ENCODE peak calls at places on chromosomes 7 and 10, in nine cellular contexts. One of them, this sample, is unnamed.
A peak's percentile ranks its signal among the peaks of the same experiment; 100 is the strongest.

GRCh38 chr7:192035-192649 is at the start of gene FAM20C:
- DNase-seq in NCI-H1105 treated with DMSO at 0.1 percent for 48 hours: peak; percentile 47
- DNase-seq in left ventricle myocardium superior: peak; percentile 95
- DNase-seq in psoas muscle: peak; percentile 90
- DNase-seq in activated naive CD4-positive, alpha-beta T cell treated with Interleukin-2 at 50 U/mL for 16 hours: peak; percentile 42
- DNase-seq in nephron progenitor cell: peak; percentile 68
- DNase-seq in stimulated activated CD8-positive, alpha-beta memory T cell treated with anti-CD3 and anti-CD28 coated beads, Interleukin-12 subunit alpha, Interleukin-12 subunit beta, amount 100 ng/mL, for 4 hours: peak; percentile 15
- DNase-seq in EL: peak; percentile 79
- DNase-seq in stimulated activated CD4-positive, alpha-beta T cell treated with anti-CD3 and anti-CD28 coated beads, Interleukin-15, amount 100 ng/mL, for 24 hours: peak; percentile 68
- DNase-seq in this sample: peak; percentile 77

GRCh38 chr10:65931291-65932080 is 994.4 kb upstream of the LRRTM3 start:
- DNase-seq in NCI-H1105 treated with DMSO at 0.1 percent for 48 hours: no peak
- DNase-seq in left ventricle myocardium superior: no peak
- DNase-seq in psoas muscle: no peak
- DNase-seq in activated naive CD4-positive, alpha-beta T cell treated with Interleukin-2 at 50 U/mL for 16 hours: no peak
- DNase-seq in nephron progenitor cell: no peak
- DNase-seq in stimulated activated CD8-positive, alpha-beta memory T cell treated with anti-CD3 and anti-CD28 coated beads, Interleukin-12 subunit alpha, Interleukin-12 subunit beta, amount 100 ng/mL, for 4 hours: no peak
- DNase-seq in EL: no peak
- DNase-seq in stimulated activated CD4-positive, alpha-beta T cell treated with anti-CD3 and anti-CD28 coated beads, Interleukin-15, amount 100 ng/mL, for 24 hours: no peak
- DNase-seq in this sample: no peak

GRCh38 chr7:26664735-26665420 is 199.5 kb downstream of the SKAP2 start:
- DNase-seq in NCI-H1105 treated with DMSO at 0.1 percent for 48 hours: no peak
- DNase-seq in left ventricle myocardium superior: no peak
- DNase-seq in psoas muscle: no peak
- DNase-seq in activated naive CD4-positive, alpha-beta T cell treated with Interleukin-2 at 50 U/mL for 16 hours: peak; percentile 10
- DNase-seq in nephron progenitor cell: no peak
- DNase-seq in stimulated activated CD8-positive, alpha-beta memory T cell treated with anti-CD3 and anti-CD28 coated beads, Interleukin-12 subunit alpha, Interleukin-12 subunit beta, amount 100 ng/mL, for 4 hours: no peak
- DNase-seq in EL: peak; percentile 44
- DNase-seq in stimulated activated CD4-positive, alpha-beta T cell treated with anti-CD3 and anti-CD28 coated beads, Interleukin-15, amount 100 ng/mL, for 24 hours: peak; percentile 25
- DNase-seq in this sample: peak; percentile 64

GRCh38 chr7:127922661-127923060 is 108.6 kb downstream of the LRRC4 start:
- DNase-seq in NCI-H1105 treated with DMSO at 0.1 percent for 48 hours: no peak
- DNase-seq in left ventricle myocardium superior: no peak
- DNase-seq in psoas muscle: no peak
- DNase-seq in activated naive CD4-positive, alpha-beta T cell treated with Interleukin-2 at 50 U/mL for 16 hours: no peak
- DNase-seq in nephron progenitor cell: no peak
- DNase-seq in stimulated activated CD8-positive, alpha-beta memory T cell treated with anti-CD3 and anti-CD28 coated beads, Interleukin-12 subunit alpha, Interleukin-12 subunit beta, amount 100 ng/mL, for 4 hours: no peak
- DNase-seq in EL: no peak
- DNase-seq in stimulated activated CD4-positive, alpha-beta T cell treated with anti-CD3 and anti-CD28 coated beads, Interleukin-15, amount 100 ng/mL, for 24 hours: no peak
- DNase-seq in this sample: no peak

GRCh38 chr10:91434041-91434440 is 23.9 kb downstream of the HECTD2 start:
- DNase-seq in NCI-H1105 treated with DMSO at 0.1 percent for 48 hours: no peak
- DNase-seq in left ventricle myocardium superior: no peak
- DNase-seq in psoas muscle: no peak
- DNase-seq in activated naive CD4-positive, alpha-beta T cell treated with Interleukin-2 at 50 U/mL for 16 hours: no peak
- DNase-seq in nephron progenitor cell: no peak
- DNase-seq in stimulated activated CD8-positive, alpha-beta memory T cell treated with anti-CD3 and anti-CD28 coated beads, Interleukin-12 subunit alpha, Interleukin-12 subunit beta, amount 100 ng/mL, for 4 hours: no peak
- DNase-seq in EL: peak; percentile 40
- DNase-seq in stimulated activated CD4-positive, alpha-beta T cell treated with anti-CD3 and anti-CD28 coated beads, Interleukin-15, amount 100 ng/mL, for 24 hours: no peak
- DNase-seq in this sample: no peak

GRCh38 chr10:114849674-114850073 is 28.1 kb downstream of the FHIP2A start:
- DNase-seq in NCI-H1105 treated with DMSO at 0.1 percent for 48 hours: no peak
- DNase-seq in left ventricle myocardium superior: no peak
- DNase-seq in psoas muscle: no peak
- DNase-seq in activated naive CD4-positive, alpha-beta T cell treated with Interleukin-2 at 50 U/mL for 16 hours: no peak
- DNase-seq in nephron progenitor cell: no peak
- DNase-seq in stimulated activated CD8-positive, alpha-beta memory T cell treated with anti-CD3 and anti-CD28 coated beads, Interleukin-12 subunit alpha, Interleukin-12 subunit beta, amount 100 ng/mL, for 4 hours: no peak
- DNase-seq in EL: no peak
- DNase-seq in stimulated activated CD4-positive, alpha-beta T cell treated with anti-CD3 and anti-CD28 coated beads, Interleukin-15, amount 100 ng/mL, for 24 hours: no peak
- DNase-seq in this sample: no peak

GRCh38 chr10:33237736-33238624 is 96.5 kb downstream of the NRP1 start:
- DNase-seq in NCI-H1105 treated with DMSO at 0.1 percent for 48 hours: no peak
- DNase-seq in left ventricle myocardium superior: no peak
- DNase-seq in psoas muscle: no peak
- DNase-seq in activated naive CD4-positive, alpha-beta T cell treated with Interleukin-2 at 50 U/mL for 16 hours: no peak
- DNase-seq in nephron progenitor cell: no peak
- DNase-seq in stimulated activated CD8-positive, alpha-beta memory T cell treated with anti-CD3 and anti-CD28 coated beads, Interleukin-12 subunit alpha, Interleukin-12 subunit beta, amount 100 ng/mL, for 4 hours: no peak
- DNase-seq in EL: peak; percentile 98
- DNase-seq in stimulated activated CD4-positive, alpha-beta T cell treated with anti-CD3 and anti-CD28 coated beads, Interleukin-15, amount 100 ng/mL, for 24 hours: no peak
- DNase-seq in this sample: no peak

GRCh38 chr7:115869811-115870210 is 160.8 kb downstream of the TFEC start:
- DNase-seq in NCI-H1105 treated with DMSO at 0.1 percent for 48 hours: no peak
- DNase-seq in left ventricle myocardium superior: no peak
- DNase-seq in psoas muscle: no peak
- DNase-seq in activated naive CD4-positive, alpha-beta T cell treated with Interleukin-2 at 50 U/mL for 16 hours: no peak
- DNase-seq in nephron progenitor cell: no peak
- DNase-seq in stimulated activated CD8-positive, alpha-beta memory T cell treated with anti-CD3 and anti-CD28 coated beads, Interleukin-12 subunit alpha, Interleukin-12 subunit beta, amount 100 ng/mL, for 4 hours: no peak
- DNase-seq in EL: no peak
- DNase-seq in stimulated activated CD4-positive, alpha-beta T cell treated with anti-CD3 and anti-CD28 coated beads, Interleukin-15, amount 100 ng/mL, for 24 hours: no peak
- DNase-seq in this sample: no peak

GRCh38 chr10:34932235-34932634 is 117.1 kb upstream of the PARD3 start:
- DNase-seq in NCI-H1105 treated with DMSO at 0.1 percent for 48 hours: no peak
- DNase-seq in left ventricle myocardium superior: no peak
- DNase-seq in psoas muscle: no peak
- DNase-seq in activated naive CD4-positive, alpha-beta T cell treated with Interleukin-2 at 50 U/mL for 16 hours: no peak
- DNase-seq in nephron progenitor cell: no peak
- DNase-seq in stimulated activated CD8-positive, alpha-beta memory T cell treated with anti-CD3 and anti-CD28 coated beads, Interleukin-12 subunit alpha, Interleukin-12 subunit beta, amount 100 ng/mL, for 4 hours: no peak
- DNase-seq in EL: no peak
- DNase-seq in stimulated activated CD4-positive, alpha-beta T cell treated with anti-CD3 and anti-CD28 coated beads, Interleukin-15, amount 100 ng/mL, for 24 hours: no peak
- DNase-seq in this sample: no peak

GRCh38 chr7:23093546-23093945 is 12.0 kb upstream of the KLHL7 start:
- DNase-seq in NCI-H1105 treated with DMSO at 0.1 percent for 48 hours: no peak
- DNase-seq in left ventricle myocardium superior: no peak
- DNase-seq in psoas muscle: no peak
- DNase-seq in activated naive CD4-positive, alpha-beta T cell treated with Interleukin-2 at 50 U/mL for 16 hours: no peak
- DNase-seq in nephron progenitor cell: no peak
- DNase-seq in stimulated activated CD8-positive, alpha-beta memory T cell treated with anti-CD3 and anti-CD28 coated beads, Interleukin-12 subunit alpha, Interleukin-12 subunit beta, amount 100 ng/mL, for 4 hours: no peak
- DNase-seq in EL: peak; percentile 88
- DNase-seq in stimulated activated CD4-positive, alpha-beta T cell treated with anti-CD3 and anti-CD28 coated beads, Interleukin-15, amount 100 ng/mL, for 24 hours: no peak
- DNase-seq in this sample: no peak

GRCh38 chr10:16195894-16196293 is 240.9 kb upstream of the PTER start:
- DNase-seq in NCI-H1105 treated with DMSO at 0.1 percent for 48 hours: no peak
- DNase-seq in left ventricle myocardium superior: no peak
- DNase-seq in psoas muscle: no peak
- DNase-seq in activated naive CD4-positive, alpha-beta T cell treated with Interleukin-2 at 50 U/mL for 16 hours: no peak
- DNase-seq in nephron progenitor cell: no peak
- DNase-seq in stimulated activated CD8-positive, alpha-beta memory T cell treated with anti-CD3 and anti-CD28 coated beads, Interleukin-12 subunit alpha, Interleukin-12 subunit beta, amount 100 ng/mL, for 4 hours: no peak
- DNase-seq in EL: no peak
- DNase-seq in stimulated activated CD4-positive, alpha-beta T cell treated with anti-CD3 and anti-CD28 coated beads, Interleukin-15, amount 100 ng/mL, for 24 hours: no peak
- DNase-seq in this sample: no peak

GRCh38 chr7:157500171-157500960 is 163.6 kb downstream of the DNAJB6 start:
- DNase-seq in NCI-H1105 treated with DMSO at 0.1 percent for 48 hours: no peak
- DNase-seq in left ventricle myocardium superior: no peak
- DNase-seq in psoas muscle: no peak
- DNase-seq in activated naive CD4-positive, alpha-beta T cell treated with Interleukin-2 at 50 U/mL for 16 hours: no peak
- DNase-seq in nephron progenitor cell: no peak
- DNase-seq in stimulated activated CD8-positive, alpha-beta memory T cell treated with anti-CD3 and anti-CD28 coated beads, Interleukin-12 subunit alpha, Interleukin-12 subunit beta, amount 100 ng/mL, for 4 hours: no peak
- DNase-seq in EL: no peak
- DNase-seq in stimulated activated CD4-positive, alpha-beta T cell treated with anti-CD3 and anti-CD28 coated beads, Interleukin-15, amount 100 ng/mL, for 24 hours: no peak
- DNase-seq in this sample: peak; percentile 58

GRCh38 chr10:110529596-110530011 is 31.9 kb downstream of the DUSP5 start:
- DNase-seq in NCI-H1105 treated with DMSO at 0.1 percent for 48 hours: no peak
- DNase-seq in left ventricle myocardium superior: no peak
- DNase-seq in psoas muscle: no peak
- DNase-seq in activated naive CD4-positive, alpha-beta T cell treated with Interleukin-2 at 50 U/mL for 16 hours: peak; percentile 46
- DNase-seq in nephron progenitor cell: no peak
- DNase-seq in stimulated activated CD8-positive, alpha-beta memory T cell treated with anti-CD3 and anti-CD28 coated beads, Interleukin-12 subunit alpha, Interleukin-12 subunit beta, amount 100 ng/mL, for 4 hours: peak; percentile 19
- DNase-seq in EL: no peak
- DNase-seq in stimulated activated CD4-positive, alpha-beta T cell treated with anti-CD3 and anti-CD28 coated beads, Interleukin-15, amount 100 ng/mL, for 24 hours: peak; percentile 41
- DNase-seq in this sample: peak; percentile 71

GRCh38 chr10:57014758-57015157 is 653.7 kb upstream of the ZWINT start:
- DNase-seq in NCI-H1105 treated with DMSO at 0.1 percent for 48 hours: no peak
- DNase-seq in left ventricle myocardium superior: no peak
- DNase-seq in psoas muscle: no peak
- DNase-seq in activated naive CD4-positive, alpha-beta T cell treated with Interleukin-2 at 50 U/mL for 16 hours: no peak
- DNase-seq in nephron progenitor cell: no peak
- DNase-seq in stimulated activated CD8-positive, alpha-beta memory T cell treated with anti-CD3 and anti-CD28 coated beads, Interleukin-12 subunit alpha, Interleukin-12 subunit beta, amount 100 ng/mL, for 4 hours: no peak
- DNase-seq in EL: no peak
- DNase-seq in stimulated activated CD4-positive, alpha-beta T cell treated with anti-CD3 and anti-CD28 coated beads, Interleukin-15, amount 100 ng/mL, for 24 hours: no peak
- DNase-seq in this sample: no peak